ENCODE peak calls at places on chromosomes 2 and 18, in six cellular contexts. F is HFF-Myc, M is GM10248, V is AG10803, G is HCT116, P is GM06990. O is an unnamed sample.

GRCh38 chr2:240298803-240299709 is 136.4 kb upstream of the GPC1 start:
- DNase-seq in V (no peak), G (no peak), P (no peak), M (no peak), F (no peak), O (no peak)

GRCh38 chr2:149164296-149164695 is 125.8 kb downstream of the LYPD6B start:
- DNase-seq in P (no peak), M (no peak), G (no peak), V (peak), F (no peak), O (no peak)

GRCh38 chr2:68466361-68466777 is 725 bp downstream of the FBXO48 start:
- DNase-seq in M (no peak), V (peak), P (no peak), G (no peak), F (no peak), O (no peak)

GRCh38 chr2:33336036-33336625 is 140.3 kb upstream of the RASGRP3 start:
- DNase-seq in G (no peak), P (no peak), F (no peak), M (no peak), V (no peak), O (no peak)

GRCh38 chr18:73043231-73044000 is 175.6 kb upstream of the NETO1 start:
- DNase-seq in V (no peak), F (no peak), P (no peak), M (no peak), G (no peak), O (no peak)

GRCh38 chr2:6577960-6578359 is 287.7 kb downstream of the CMPK2 start:
- DNase-seq in F (no peak), P (no peak), V (no peak), M (no peak), G (no peak), O (no peak)

GRCh38 chr2:106841886-106842645 is 43.9 kb downstream of the ST6GAL2 start:
- DNase-seq in V (no peak), F (no peak), G (no peak), M (no peak), P (no peak), O (no peak)

GRCh38 chr2:31058096-31058843 is 80.0 kb downstream of the GALNT14 start:
- DNase-seq in F (no peak), V (no peak), P (no peak), G (no peak), M (no peak), O (no peak)

GRCh38 chr18:9961031-9961430 is 47.2 kb downstream of the VAPA start:
- DNase-seq in F (no peak), G (no peak), P (no peak), M (no peak), V (peak), O (no peak)

GRCh38 chr2:108616731-108617161 is 82.5 kb downstream of the LIMS1 start:
- DNase-seq in P (no peak), F (no peak), G (no peak), V (peak), M (no peak), O (no peak)

GRCh38 chr2:50591642-50592041 is 440.3 kb downstream of the NRXN1 start:
- DNase-seq in M (no peak), P (no peak), G (no peak), V (no peak), F (no peak), O (no peak)

GRCh38 chr2:15293262-15293937 is 267.7 kb downstream of the NBAS start:
- DNase-seq in M (no peak), G (no peak), F (no peak), P (no peak), V (no peak), O (no peak)

GRCh38 chr2:107160831-107161230 is 274.9 kb upstream of the ST6GAL2 start:
- DNase-seq in P (no peak), F (no peak), V (no peak), M (no peak), G (no peak), O (no peak)

GRCh38 chr2:145380436-145381017 is 860.6 kb upstream of the ZEB2 start:
- DNase-seq in G (peak), P (no peak), M (no peak), F (peak), V (peak), O (no peak)

GRCh38 chr18:5142859-5143258 is 54.2 kb downstream of the AKAIN1 start:
- DNase-seq in F (no peak), V (no peak), M (no peak), G (no peak), P (no peak), O (no peak)

GRCh38 chr18:58247363-58247834 is 203.4 kb downstream of the NEDD4L start:
- DNase-seq in V (no peak), M (peak), G (no peak), F (no peak), P (no peak), O (no peak)

GRCh38 chr18:29430416-29430815 is 1253.5 kb upstream of the CDH2 start:
- DNase-seq in F (no peak), P (no peak), M (no peak), V (no peak), G (peak), O (no peak)

GRCh38 chr2:234674781-234675201 is 177.9 kb upstream of the ARL4C start:
- DNase-seq in V (peak), F (no peak), G (no peak), M (no peak), P (no peak), O (no peak)

GRCh38 chr18:56711706-56712445 is 60.7 kb downstream of the WDR7 start:
- DNase-seq in P (no peak), M (no peak), F (peak), G (no peak), V (peak), O (no peak)

GRCh38 chr2:12606472-12607000 is 110.2 kb upstream of the TRIB2 start:
- DNase-seq in G (no peak), M (no peak), P (no peak), V (peak), F (no peak), O (no peak)

GRCh38 chr2:235839974-235840373 is 328.2 kb downstream of the GBX2 start:
- DNase-seq in G (no peak), F (no peak), P (no peak), V (no peak), M (no peak), O (no peak)

DNA sequence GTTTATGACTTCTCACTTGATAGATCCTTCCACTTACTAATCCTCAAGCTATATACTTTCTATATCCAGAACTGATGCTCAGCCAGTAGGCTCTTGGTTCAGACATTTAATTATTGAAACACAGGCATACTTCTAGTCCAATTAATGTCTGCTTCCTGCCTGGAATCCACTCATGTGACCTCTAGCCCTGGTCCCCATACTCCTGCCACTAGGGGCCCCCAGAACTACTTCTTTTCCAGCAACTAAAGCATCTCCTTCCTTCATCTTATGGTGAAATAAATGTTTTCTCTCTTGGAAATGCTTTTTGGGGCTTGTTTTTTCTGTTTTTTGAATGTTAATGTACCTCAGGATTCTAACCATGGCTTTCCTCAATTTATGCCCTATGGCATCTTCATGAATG is 527.6 kb downstream of the SATB2 start:
- DNase-seq in G (no peak), M (no peak), F (no peak), V (peak), P (no peak), O (no peak)
- TF ChIP-seq CTCF in G (no peak), M (peak), F (no peak), V (peak), P (peak), O (peak)

GRCh38 chr2:221198309-221198708 is 373.8 kb downstream of the EPHA4 start:
- DNase-seq in G (no peak), V (no peak), M (no peak), F (no peak), P (no peak), O (no peak)

GRCh38 chr2:221200184-221200839 is 371.8 kb downstream of the EPHA4 start:
- DNase-seq in V (no peak), P (no peak), G (no peak), F (no peak), M (no peak), O (no peak)

GRCh38 chr2:221202431-221202830 is 369.7 kb downstream of the EPHA4 start:
- DNase-seq in G (no peak), V (no peak), P (no peak), F (no peak), M (no peak), O (no peak)

GRCh38 chr2:221195829-221196228 is 376.3 kb downstream of the EPHA4 start:
- DNase-seq in M (no peak), V (no peak), F (no peak), G (no peak), P (no peak), O (no peak)

GRCh38 chr2:221197223-221197622 is 374.9 kb downstream of the EPHA4 start:
- DNase-seq in G (no peak), F (no peak), V (no peak), M (no peak), P (no peak), O (no peak)
- TF ChIP-seq CTCF in G (no peak), F (no peak), V (no peak), M (no peak), P (no peak), O (no peak)

GRCh38 chr18:34821669-34822210 is 111.6 kb downstream of the DTNA start:
- DNase-seq in M (no peak), P (no peak), V (no peak), F (no peak), G (no peak), O (no peak)
- TF ChIP-seq CTCF in M (no peak), P (no peak), V (no peak), F (no peak), G (no peak), O (peak)

GRCh38 chr18:32469190-32469611 is 1.5 kb downstream of the GAREM1 start:
- DNase-seq in F (no peak), P (no peak), V (peak), M (no peak), G (peak), O (no peak)
- TF ChIP-seq CTCF in F (no peak), P (no peak), V (no peak), M (no peak), G (no peak), O (peak)

GRCh38 chr2:224378087-224379085 is 23.5 kb downstream of the FAM124B start:
- DNase-seq in M (no peak), F (no peak), G (no peak), P (no peak), V (no peak), O (no peak)
- TF ChIP-seq CTCF in M (no peak), F (peak), G (peak), P (no peak), V (peak), O (peak)

GRCh38 chr2:121094845-121095244 is 190.2 kb downstream of the TFCP2L1 start:
- DNase-seq in P (no peak), F (no peak), V (no peak), M (no peak), G (no peak), O (no peak)

GRCh38 chr2:121096611-121097010 is 188.4 kb downstream of the TFCP2L1 start:
- DNase-seq in M (no peak), F (no peak), V (no peak), G (no peak), P (no peak), O (peak)

GRCh38 chr2:121098556-121098955 is 186.4 kb downstream of the TFCP2L1 start:
- DNase-seq in G (no peak), V (no peak), F (no peak), M (no peak), P (no peak), O (peak)

GRCh38 chr2:121093735-121094520 is 191.1 kb downstream of the TFCP2L1 start:
- DNase-seq in F (no peak), V (peak), P (no peak), G (no peak), M (no peak), O (no peak)

GRCh38 chr2:121095257-121096080 is 189.5 kb downstream of the TFCP2L1 start:
- DNase-seq in G (peak), V (peak), P (no peak), F (no peak), M (peak), O (peak)
- TF ChIP-seq CTCF in G (peak), V (peak), P (peak), F (peak), M (peak), O (peak)

GRCh38 chr2:140600116-140600515 is 1530.7 kb downstream of the LRP1B start:
- DNase-seq in G (no peak), P (no peak), V (peak), M (no peak), F (no peak), O (no peak)

GRCh38 chr2:140596447-140596846 is 1534.4 kb downstream of the LRP1B start:
- DNase-seq in G (no peak), V (no peak), M (no peak), F (no peak), P (no peak), O (no peak)

GRCh38 chr2:140597205-140597604 is 1533.6 kb downstream of the LRP1B start:
- DNase-seq in G (no peak), P (no peak), F (no peak), M (no peak), V (no peak), O (no peak)

GRCh38 chr2:140595107-140595506 is 1535.7 kb downstream of the LRP1B start:
- DNase-seq in M (no peak), G (no peak), V (no peak), P (no peak), F (no peak), O (no peak)

GRCh38 chr2:140597836-140598235 is 1533.0 kb downstream of the LRP1B start:
- DNase-seq in P (no peak), F (no peak), M (no peak), V (no peak), G (no peak), O (no peak)
- TF ChIP-seq CTCF in P (peak), F (no peak), M (no peak), V (no peak), G (no peak), O (no peak)

DNA sequence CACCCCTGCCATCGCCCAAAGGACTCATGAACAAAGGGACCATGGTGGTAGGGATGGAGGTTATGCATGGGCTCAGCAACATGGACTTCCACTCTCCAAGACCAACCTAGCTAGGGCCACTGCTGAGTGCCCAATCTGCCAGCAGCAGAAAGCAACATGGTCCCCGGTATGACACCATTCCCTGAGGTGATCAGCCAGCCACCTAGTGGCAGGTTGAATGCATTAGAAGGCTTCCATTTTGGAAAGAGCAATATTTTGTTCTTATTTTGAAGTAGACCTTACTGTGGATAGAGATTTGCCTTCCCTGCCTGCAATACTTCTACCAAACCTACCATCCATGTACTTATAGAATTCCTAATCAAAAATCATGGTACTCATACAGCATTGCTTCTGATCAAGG is 99.8 kb downstream of the METTL4 start:
- DNase-seq in P (no peak), F (no peak), G (no peak), V (no peak), M (no peak), O (no peak)
- TF ChIP-seq CTCF in P (peak), F (peak), G (no peak), V (no peak), M (peak), O (peak)

GRCh38 chr2:73746877-73747208 is 9.7 kb upstream of the TPRKB start:
- DNase-seq in G (no peak), M (no peak), P (no peak), F (no peak), V (no peak), O (no peak)

GRCh38 chr2:73749314-73749713 is 12.2 kb upstream of the TPRKB start:
- DNase-seq in G (no peak), P (no peak), V (no peak), M (no peak), F (no peak), O (no peak)

GRCh38 chr2:73740767-73741166 is 3.6 kb upstream of the TPRKB start:
- DNase-seq in P (no peak), G (no peak), V (no peak), F (no peak), M (no peak), O (no peak)

DNA sequence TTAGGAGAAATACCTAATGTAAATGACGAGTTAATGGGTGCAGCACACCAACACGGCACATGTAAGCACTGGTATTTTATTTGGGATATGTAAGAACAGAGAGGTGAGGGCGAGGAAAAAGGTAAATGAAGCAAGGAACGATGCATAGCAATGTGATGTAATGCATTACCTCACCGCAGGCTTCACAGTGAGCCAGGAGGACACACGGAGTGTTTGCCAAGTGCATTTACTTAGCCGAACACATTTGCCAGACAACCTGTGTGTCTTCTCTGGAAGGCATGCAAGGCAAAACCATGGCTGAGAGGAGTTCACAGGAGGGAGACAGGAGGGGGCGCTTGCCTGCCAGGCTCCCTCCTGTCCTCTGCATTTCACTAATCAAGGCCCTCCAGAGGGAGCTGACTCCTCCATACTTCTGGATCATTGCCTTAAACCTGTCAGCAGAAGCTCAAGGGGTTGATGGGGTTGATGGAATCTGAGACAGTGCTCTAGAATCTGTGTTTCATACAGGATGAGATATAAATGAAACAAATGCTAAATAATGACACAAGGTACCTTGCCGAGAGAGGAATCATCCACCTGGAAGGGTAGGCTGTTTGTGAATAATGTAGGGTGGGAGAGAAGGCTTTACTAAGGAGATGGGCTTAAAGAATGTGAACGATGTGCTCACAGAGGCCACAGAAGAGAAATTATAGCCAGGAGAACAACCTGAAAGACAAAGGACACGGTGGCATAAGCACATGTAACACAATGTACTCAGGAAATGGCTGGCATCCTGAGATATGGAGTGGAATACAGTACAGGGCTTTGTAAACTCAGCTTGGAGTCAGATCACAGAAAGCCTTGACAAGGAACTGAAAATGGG is 9.1 kb upstream of the TPRKB start:
- DNase-seq in V (no peak), M (no peak), P (no peak), G (no peak), F (no peak), O (no peak)
- TF ChIP-seq CTCF in V (no peak), M (no peak), P (no peak), G (no peak), F (no peak), O (no peak)

DNA sequence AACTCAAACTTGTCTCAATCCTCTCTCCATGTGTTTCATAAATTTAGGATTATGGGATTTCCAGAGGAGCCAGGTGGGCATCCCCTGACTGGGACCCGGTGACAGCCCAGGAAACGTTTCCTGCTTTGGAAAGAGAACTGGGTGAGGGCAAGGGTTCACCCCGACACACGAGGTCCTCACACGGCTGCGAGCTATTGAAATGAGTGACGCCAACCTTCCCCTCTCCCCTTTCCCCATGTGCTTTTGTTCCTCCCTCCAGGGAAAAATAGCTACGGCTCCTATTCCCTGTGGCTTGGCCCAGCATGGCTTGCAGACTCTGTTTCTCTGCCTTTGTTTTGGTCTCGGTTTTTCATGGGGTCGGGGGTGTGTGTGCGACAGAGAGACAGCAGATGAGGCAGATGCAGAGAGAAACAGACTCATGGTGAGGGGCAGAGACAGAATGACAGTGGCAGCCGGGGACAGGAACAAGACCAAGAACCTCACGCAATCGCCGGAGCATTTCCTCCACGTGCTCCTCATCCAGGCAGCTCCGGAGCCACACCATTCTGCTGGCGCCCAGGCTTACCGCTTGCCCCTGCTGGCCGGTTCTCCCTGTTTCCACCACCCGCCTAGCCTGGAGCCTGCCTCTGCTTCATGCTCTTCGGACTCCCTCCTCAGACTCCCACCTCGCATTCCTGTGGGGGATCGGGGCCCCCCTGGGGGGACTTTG is 238.5 kb downstream of the DYSF start:
- DNase-seq in V (peak), G (no peak), M (no peak), P (no peak), F (no peak), O (peak)
- TF ChIP-seq CTCF in V (peak), G (no peak), M (no peak), P (no peak), F (no peak), O (no peak)